ENCODE peak calls at places on chromosomes 6 and 20, in four cellular contexts. Z is K562, A is endothelial cell of umbilical vein, R is GM12878. D is an unnamed sample.
A peak's percentile ranks its signal among the peaks of the same experiment; 100 is the strongest.

GRCh38 chr6:121309768-121310473 is 24.4 kb downstream of the TBC1D32 start:
- DNase-seq in Z (no peak), A (no peak), R (no peak), D (peak; percentile 82)

GRCh38 chr20:50186151-50186885 is 4.3 kb upstream of the CEBPB start:
- DNase-seq in Z (peak; percentile 92), A (peak; percentile 72), R (no peak), D (peak; percentile 76)

GRCh38 chr6:52089758-52090348 is 2.4 kb upstream of the PKHD1 start:
- DNase-seq in Z (no peak), A (no peak), R (no peak), D (no peak)

GRCh38 chr20:63087872-63088680 is 81.3 kb upstream of the BHLHE23 start:
- DNase-seq in Z (no peak), A (no peak), R (no peak), D (no peak)

GRCh38 chr20:51313275-51313898 is 229.1 kb downstream of the NFATC2 start:
- DNase-seq in Z (no peak), A (peak; percentile 4), R (no peak), D (peak; percentile 39)

GRCh38 chr6:91031581-91031980 is 444.7 kb upstream of the MAP3K7 start:
- DNase-seq in Z (no peak), A (no peak), R (no peak), D (no peak)

GRCh38 chr6:35728663-35729348 is 8.0 kb upstream of the ARMC12 start:
- DNase-seq in Z (no peak), A (no peak), R (no peak), D (no peak)

GRCh38 chr6:104682722-104683643 is 176.7 kb downstream of the HACE1 start:
- DNase-seq in Z (peak; percentile 89), A (peak; percentile 56), R (no peak), D (peak; percentile 59)

GRCh38 chr6:79630400-79630882 is 688 bp upstream of the SH3BGRL2 start:
- DNase-seq in Z (no peak), A (no peak), R (no peak), D (no peak)

GRCh38 chr6:109292420-109292819 is 89.8 kb downstream of the CD164 start:
- DNase-seq in Z (peak; percentile 64), A (no peak), R (no peak), D (no peak)

GRCh38 chr6:111263837-111264236 is 176.5 kb downstream of the SLC16A10 start:
- DNase-seq in Z (peak; percentile 72), A (peak; percentile 49), R (no peak), D (peak; percentile 85)

GRCh38 chr6:146770965-146771735 is 172.4 kb downstream of the ADGB start:
- DNase-seq in Z (peak; percentile 70), A (peak; percentile 70), R (no peak), D (no peak)

GRCh38 chr6:38012573-38012972 is 193.0 kb downstream of the ZFAND3 start:
- DNase-seq in Z (peak; percentile 47), A (peak; percentile 55), R (no peak), D (peak; percentile 67)

GRCh38 chr6:24486065-24486464 is 3.3 kb downstream of the GPLD1 start:
- DNase-seq in Z (no peak), A (no peak), R (no peak), D (no peak)

GRCh38 chr6:25042984-25043725 is 107.4 kb upstream of the RIPOR2 start:
- DNase-seq in Z (no peak), A (no peak), R (no peak), D (no peak)

GRCh38 chr20:39289316-39289715 is 327.2 kb downstream of the DHX35 start:
- DNase-seq in Z (peak; percentile 5), A (no peak), R (no peak), D (no peak)

GRCh38 chr20:48804300-48804980 is 23.4 kb downstream of the PREX1 start:
- DNase-seq in Z (no peak), A (no peak), R (no peak), D (no peak)

GRCh38 chr6:163926642-163927041 is 512.1 kb downstream of the QKI start:
- DNase-seq in Z (no peak), A (no peak), R (no peak), D (no peak)

GRCh38 chr6:28553986-28554881 is 28.6 kb downstream of the GPX5 start:
- DNase-seq in Z (peak; percentile 92), A (no peak), R (no peak), D (no peak)

GRCh38 chr6:109241199-109241598 is 141.1 kb downstream of the CD164 start:
- DNase-seq in Z (no peak), A (no peak), R (no peak), D (no peak)

GRCh38 chr6:149033454-149034241 is 283.9 kb upstream of the TAB2 start:
- DNase-seq in Z (no peak), A (no peak), R (peak; percentile 78), D (no peak)

GRCh38 chr20:37308098-37309050 is 18.9 kb downstream of the MANBAL start:
- DNase-seq in Z (no peak), A (no peak), R (peak; percentile 84), D (no peak)

GRCh38 chr6:41122373-41122772 is 31.8 kb downstream of the TREML1 start:
- DNase-seq in Z (no peak), A (no peak), R (no peak), D (peak; percentile 57)

GRCh38 chr20:62571667-62572344 is 70.5 kb upstream of the SLCO4A1 start:
- DNase-seq in Z (peak; percentile 70), A (no peak), R (no peak), D (no peak)

GRCh38 chr20:23159256-23159922 is 73.3 kb upstream of the CD93 start:
- DNase-seq in Z (no peak), A (no peak), R (no peak), D (no peak)

GRCh38 chr20:3612795-3613560 is 50.2 kb downstream of the GFRA4 start:
- DNase-seq in Z (no peak), A (no peak), R (no peak), D (peak; percentile 13)

GRCh38 chr6:130890531-130890950 is 63.3 kb downstream of the SMLR1 start:
- DNase-seq in Z (no peak), A (no peak), R (no peak), D (peak; percentile 96)

GRCh38 chr6:40359808-40360207 is 227.4 kb downstream of the LRFN2 start:
- DNase-seq in Z (no peak), A (no peak), R (no peak), D (no peak)

GRCh38 chr6:136085370-136086115 is 164.6 kb downstream of the MTFR2 start:
- DNase-seq in Z (no peak), A (no peak), R (no peak), D (peak; percentile 72)

DNA sequence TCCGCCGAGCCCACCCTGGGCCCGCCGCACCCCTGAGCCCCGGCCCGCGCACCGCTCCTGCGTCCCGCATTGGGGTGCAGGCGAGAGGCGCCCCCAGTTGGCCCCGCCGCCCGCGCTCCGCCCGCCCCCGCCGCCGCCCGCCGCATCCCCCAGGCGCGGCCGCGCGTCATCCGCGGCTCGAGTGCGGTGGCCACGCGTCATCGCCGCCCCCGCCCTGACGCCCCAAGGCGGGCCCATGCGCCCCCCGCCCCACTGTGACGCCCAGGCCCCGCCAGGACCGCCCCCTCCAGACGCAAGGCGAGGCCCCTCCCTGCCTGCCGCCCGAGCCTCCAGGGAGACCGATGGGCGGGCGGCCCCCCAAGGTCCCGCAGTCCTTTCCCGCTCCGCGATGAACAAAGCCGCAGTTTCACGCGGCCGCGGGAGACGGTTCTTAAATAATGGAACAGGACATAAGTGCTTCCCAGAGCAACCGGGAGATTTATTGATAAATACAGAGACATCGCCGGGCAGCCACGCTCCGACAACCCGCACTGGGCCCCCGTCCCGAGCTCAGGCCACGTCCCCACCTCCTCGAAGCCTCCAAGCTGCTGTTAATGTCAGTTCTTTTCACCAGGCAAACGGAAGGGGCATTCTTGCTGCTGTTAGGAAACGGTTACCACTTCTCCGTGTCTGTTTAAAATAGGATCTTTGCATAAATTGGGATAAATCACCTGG is at the start of gene ANKRD60:
- DNase-seq in Z (peak; percentile 31), A (peak; percentile 36), R (no peak), D (peak; percentile 73)
- TF ChIP-seq FOS in Z (no peak), A (no peak), R (no peak), D (no peak)

GRCh38 chr6:139433647-139434419 is 59.4 kb upstream of the CITED2 start:
- DNase-seq in Z (peak; percentile 53), A (peak; percentile 6), R (no peak), D (peak; percentile 73)
- TF ChIP-seq FOS in Z (no peak), A (no peak), R (no peak), D (no peak)

GRCh38 chr20:32971703-32972161 is 32.5 kb downstream of the SUN5 start:
- DNase-seq in Z (no peak), A (no peak), R (peak; percentile 20), D (no peak)
- TF ChIP-seq FOS in Z (no peak), A (no peak), R (no peak), D (no peak)

GRCh38 chr6:53961679-53962370 is 149.4 kb upstream of the MLIP start:
- DNase-seq in Z (no peak), A (no peak), R (no peak), D (peak; percentile 19)
- TF ChIP-seq FOS in Z (no peak), A (no peak), R (no peak), D (no peak)

GRCh38 chr20:43009497-43009896 is 180.2 kb downstream of the PTPRT start:
- DNase-seq in Z (no peak), A (no peak), R (no peak), D (no peak)

GRCh38 chr20:43003318-43003928 is 186.3 kb downstream of the PTPRT start:
- DNase-seq in Z (no peak), A (no peak), R (no peak), D (no peak)

GRCh38 chr20:43007525-43007924 is 182.2 kb downstream of the PTPRT start:
- DNase-seq in Z (no peak), A (no peak), R (no peak), D (no peak)

GRCh38 chr20:43011491-43011890 is 178.2 kb downstream of the PTPRT start:
- DNase-seq in Z (no peak), A (no peak), R (no peak), D (no peak)

GRCh38 chr20:43006651-43007375 is 182.9 kb downstream of the PTPRT start:
- DNase-seq in Z (no peak), A (no peak), R (no peak), D (no peak)
- TF ChIP-seq FOS in Z (no peak), A (no peak), R (no peak), D (no peak)

GRCh38 chr6:166861961-166862286 is 94.4 kb downstream of the RNASET2 start:
- DNase-seq in Z (no peak), A (no peak), R (no peak), D (no peak)

GRCh38 chr6:166861304-166861703 is 95.0 kb downstream of the RNASET2 start:
- DNase-seq in Z (no peak), A (no peak), R (no peak), D (no peak)

GRCh38 chr6:166862978-166863530 is 93.3 kb downstream of the RNASET2 start:
- DNase-seq in Z (no peak), A (no peak), R (no peak), D (no peak)

GRCh38 chr6:166864333-166864732 is 92.0 kb downstream of the RNASET2 start:
- DNase-seq in Z (no peak), A (no peak), R (no peak), D (no peak)

GRCh38 chr6:166862287-166862977 is 93.9 kb downstream of the RNASET2 start:
- DNase-seq in Z (no peak), A (no peak), R (no peak), D (no peak)
- TF ChIP-seq FOS in Z (no peak), A (no peak), R (no peak), D (no peak)

D was measured in IMR-90.